ENCODE peak calls at places on chromosomes 2 and 18, in eight cellular contexts. E is activated CD4-positive, alpha-beta T cell treated with anti-CD3 and anti-CD28 coated beads, Interleukin-2, amount 50 U/mL, for 4 hours; F is heart right ventricle; K is AG09319; I is DMS79 treated with DMSO at 0.1 percent for 48 hours; W is stimulated activated CD4-positive, alpha-beta T cell treated with anti-CD3 and anti-CD28 coated beads, TNF-alpha, amount 100 ng/mL, for 48 hours; U is colonic mucosa; N is left cardiac atrium. V is an unnamed sample.

GRCh38 chr2:60661073-60661738 is 94.9 kb upstream of the PAPOLG start:
- DNase-seq in I (no peak), U (no peak), K (no peak), F (no peak), E (no peak), N (no peak), W (no peak), V (no peak)

GRCh38 chr18:2855560-2856350 is 8.9 kb downstream of the EMILIN2 start:
- DNase-seq in W (no peak), E (no peak), F (no peak), I (no peak), K (no peak), N (no peak), U (no peak), V (no peak)

GRCh38 chr2:74653985-74654882 is at the start of gene SEMA4F:
- DNase-seq in W (peak; percentile 93), E (peak; percentile 92), K (peak; percentile 78), F (peak; percentile 95), N (peak; percentile 97), U (peak; percentile 99), I (peak; percentile 97), V (peak; percentile 80)

GRCh38 chr2:216713691-216714411 is 18.5 kb upstream of the IGFBP5 start:
- DNase-seq in W (no peak), I (peak; percentile 87), E (no peak), N (peak; percentile 53), U (no peak), F (peak; percentile 71), K (peak; percentile 52), V (no peak)

GRCh38 chr2:202965810-202966454 is 48.7 kb upstream of the NBEAL1 start:
- DNase-seq in K (no peak), N (no peak), I (no peak), W (peak; percentile 6), F (no peak), E (no peak), U (no peak), V (peak; percentile 66)

GRCh38 chr2:99654419-99654818 is 164.6 kb upstream of the REV1 start:
- DNase-seq in W (no peak), I (no peak), K (no peak), U (no peak), F (no peak), N (no peak), E (no peak), V (no peak)

GRCh38 chr2:147867050-147867449 is 22.2 kb downstream of the ACVR2A start:
- DNase-seq in K (no peak), I (no peak), E (no peak), W (no peak), N (no peak), U (no peak), F (no peak), V (no peak)

GRCh38 chr18:48794251-48794970 is 156.4 kb downstream of the SMAD7 start:
- DNase-seq in N (peak; percentile 5), E (no peak), F (no peak), W (no peak), I (no peak), U (no peak), K (no peak), V (no peak)

GRCh38 chr18:13485182-13485581 is 241.2 kb downstream of the FAM210A start:
- DNase-seq in U (no peak), N (no peak), W (no peak), K (no peak), F (no peak), E (no peak), I (no peak), V (peak; percentile 5)

GRCh38 chr2:3595409-3595808 is 497 bp downstream of the COLEC11 start:
- DNase-seq in E (no peak), K (no peak), F (no peak), U (no peak), N (no peak), I (no peak), W (no peak), V (no peak)

GRCh38 chr2:6027066-6027465 is 334.9 kb downstream of the SOX11 start:
- DNase-seq in N (no peak), U (no peak), W (no peak), E (no peak), F (no peak), I (no peak), K (no peak), V (no peak)

V was measured in CMK.